ENCODE peak calls at places on chromosomes 16 and 17, in ten cellular contexts. One of them, this sample, is unnamed.

GRCh38 chr17:71975998-71976649 is 144.7 kb upstream of the SOX9 start:
- DNase-seq in activated CD8-positive, alpha-beta memory T cell treated with anti-CD3 and anti-CD28 coated beads for 1 hour: no peak
- DNase-seq in activated T-helper 1 cell treated with anti-CD3 and anti-CD28 coated beads, Interleukin-12 subunit alpha, Interleukin-12 subunit beta, Interleukin-2, Interleukin-4 antibody, amounts not matched to agents 30 ng/mL and 10 ng/mL and 1 ng/mL, durations not matched to agents 14 hours and 24 hours and 36 hours: no peak
- DNase-seq in adipocyte: peak
- DNase-seq in ovary: peak
- DNase-seq in stimulated activated CD4-positive, alpha-beta T cell treated with anti-CD3 and anti-CD28 coated beads, TNF-alpha, amount 100 ng/mL, for 48 hours: no peak
- DNase-seq in GM03348: peak
- DNase-seq in germinal center: no peak
- DNase-seq in NCI-H460: peak
- DNase-seq in T-helper 1 cell: no peak
- DNase-seq in this sample: peak

GRCh38 chr16:49366669-49367068 is 6.9 kb upstream of the C16orf78 start:
- DNase-seq in germinal center: no peak
- DNase-seq in activated T-helper 1 cell treated with anti-CD3 and anti-CD28 coated beads, Interleukin-12 subunit alpha, Interleukin-12 subunit beta, Interleukin-2, Interleukin-4 antibody, amounts not matched to agents 30 ng/mL and 10 ng/mL and 1 ng/mL, durations not matched to agents 14 hours and 24 hours and 36 hours: no peak
- DNase-seq in activated CD8-positive, alpha-beta memory T cell treated with anti-CD3 and anti-CD28 coated beads for 1 hour: no peak
- DNase-seq in ovary: no peak
- DNase-seq in GM03348: no peak
- DNase-seq in adipocyte: no peak
- DNase-seq in T-helper 1 cell: no peak
- DNase-seq in NCI-H460: no peak
- DNase-seq in stimulated activated CD4-positive, alpha-beta T cell treated with anti-CD3 and anti-CD28 coated beads, TNF-alpha, amount 100 ng/mL, for 48 hours: no peak
- DNase-seq in this sample: no peak

GRCh38 chr16:9843424-9844013 is 338.7 kb downstream of the GRIN2A start:
- DNase-seq in NCI-H460: no peak
- DNase-seq in T-helper 1 cell: no peak
- DNase-seq in germinal center: no peak
- DNase-seq in stimulated activated CD4-positive, alpha-beta T cell treated with anti-CD3 and anti-CD28 coated beads, TNF-alpha, amount 100 ng/mL, for 48 hours: no peak
- DNase-seq in GM03348: peak
- DNase-seq in activated T-helper 1 cell treated with anti-CD3 and anti-CD28 coated beads, Interleukin-12 subunit alpha, Interleukin-12 subunit beta, Interleukin-2, Interleukin-4 antibody, amounts not matched to agents 30 ng/mL and 10 ng/mL and 1 ng/mL, durations not matched to agents 14 hours and 24 hours and 36 hours: no peak
- DNase-seq in activated CD8-positive, alpha-beta memory T cell treated with anti-CD3 and anti-CD28 coated beads for 1 hour: no peak
- DNase-seq in adipocyte: no peak
- DNase-seq in ovary: no peak
- DNase-seq in this sample: no peak

GRCh38 chr16:47732806-47733150 is 271.6 kb downstream of the PHKB start:
- DNase-seq in activated T-helper 1 cell treated with anti-CD3 and anti-CD28 coated beads, Interleukin-12 subunit alpha, Interleukin-12 subunit beta, Interleukin-2, Interleukin-4 antibody, amounts not matched to agents 30 ng/mL and 10 ng/mL and 1 ng/mL, durations not matched to agents 14 hours and 24 hours and 36 hours: no peak
- DNase-seq in germinal center: no peak
- DNase-seq in ovary: no peak
- DNase-seq in adipocyte: peak
- DNase-seq in GM03348: peak
- DNase-seq in NCI-H460: no peak
- DNase-seq in T-helper 1 cell: no peak
- DNase-seq in stimulated activated CD4-positive, alpha-beta T cell treated with anti-CD3 and anti-CD28 coated beads, TNF-alpha, amount 100 ng/mL, for 48 hours: no peak
- DNase-seq in activated CD8-positive, alpha-beta memory T cell treated with anti-CD3 and anti-CD28 coated beads for 1 hour: no peak
- DNase-seq in this sample: peak

GRCh38 chr17:55817273-55817709 is 66.4 kb downstream of the PCTP start:
- DNase-seq in activated T-helper 1 cell treated with anti-CD3 and anti-CD28 coated beads, Interleukin-12 subunit alpha, Interleukin-12 subunit beta, Interleukin-2, Interleukin-4 antibody, amounts not matched to agents 30 ng/mL and 10 ng/mL and 1 ng/mL, durations not matched to agents 14 hours and 24 hours and 36 hours: no peak
- DNase-seq in stimulated activated CD4-positive, alpha-beta T cell treated with anti-CD3 and anti-CD28 coated beads, TNF-alpha, amount 100 ng/mL, for 48 hours: no peak
- DNase-seq in germinal center: no peak
- DNase-seq in GM03348: no peak
- DNase-seq in ovary: no peak
- DNase-seq in T-helper 1 cell: no peak
- DNase-seq in adipocyte: no peak
- DNase-seq in NCI-H460: no peak
- DNase-seq in activated CD8-positive, alpha-beta memory T cell treated with anti-CD3 and anti-CD28 coated beads for 1 hour: no peak
- DNase-seq in this sample: no peak

GRCh38 chr16:3938843-3939624 is 58.5 kb upstream of the CREBBP start:
- DNase-seq in activated CD8-positive, alpha-beta memory T cell treated with anti-CD3 and anti-CD28 coated beads for 1 hour: peak
- DNase-seq in T-helper 1 cell: peak
- DNase-seq in ovary: peak
- DNase-seq in germinal center: peak
- DNase-seq in activated T-helper 1 cell treated with anti-CD3 and anti-CD28 coated beads, Interleukin-12 subunit alpha, Interleukin-12 subunit beta, Interleukin-2, Interleukin-4 antibody, amounts not matched to agents 30 ng/mL and 10 ng/mL and 1 ng/mL, durations not matched to agents 14 hours and 24 hours and 36 hours: peak
- DNase-seq in NCI-H460: no peak
- DNase-seq in stimulated activated CD4-positive, alpha-beta T cell treated with anti-CD3 and anti-CD28 coated beads, TNF-alpha, amount 100 ng/mL, for 48 hours: peak
- DNase-seq in adipocyte: peak
- DNase-seq in GM03348: peak
- DNase-seq in this sample: peak

GRCh38 chr16:55471448-55472097 is 7.4 kb upstream of the MMP2 start:
- DNase-seq in NCI-H460: no peak
- DNase-seq in activated T-helper 1 cell treated with anti-CD3 and anti-CD28 coated beads, Interleukin-12 subunit alpha, Interleukin-12 subunit beta, Interleukin-2, Interleukin-4 antibody, amounts not matched to agents 30 ng/mL and 10 ng/mL and 1 ng/mL, durations not matched to agents 14 hours and 24 hours and 36 hours: no peak
- DNase-seq in activated CD8-positive, alpha-beta memory T cell treated with anti-CD3 and anti-CD28 coated beads for 1 hour: no peak
- DNase-seq in GM03348: peak
- DNase-seq in T-helper 1 cell: no peak
- DNase-seq in ovary: no peak
- DNase-seq in stimulated activated CD4-positive, alpha-beta T cell treated with anti-CD3 and anti-CD28 coated beads, TNF-alpha, amount 100 ng/mL, for 48 hours: no peak
- DNase-seq in adipocyte: peak
- DNase-seq in germinal center: no peak
- DNase-seq in this sample: peak

GRCh38 chr17:66805567-66805966 is 29.4 kb upstream of the CACNG5 start:
- DNase-seq in stimulated activated CD4-positive, alpha-beta T cell treated with anti-CD3 and anti-CD28 coated beads, TNF-alpha, amount 100 ng/mL, for 48 hours: no peak
- DNase-seq in T-helper 1 cell: no peak
- DNase-seq in adipocyte: no peak
- DNase-seq in activated T-helper 1 cell treated with anti-CD3 and anti-CD28 coated beads, Interleukin-12 subunit alpha, Interleukin-12 subunit beta, Interleukin-2, Interleukin-4 antibody, amounts not matched to agents 30 ng/mL and 10 ng/mL and 1 ng/mL, durations not matched to agents 14 hours and 24 hours and 36 hours: no peak
- DNase-seq in GM03348: no peak
- DNase-seq in NCI-H460: no peak
- DNase-seq in activated CD8-positive, alpha-beta memory T cell treated with anti-CD3 and anti-CD28 coated beads for 1 hour: no peak
- DNase-seq in ovary: no peak
- DNase-seq in germinal center: no peak
- DNase-seq in this sample: no peak

GRCh38 chr17:16924701-16925440 is 47.0 kb downstream of the TNFRSF13B start:
- DNase-seq in activated CD8-positive, alpha-beta memory T cell treated with anti-CD3 and anti-CD28 coated beads for 1 hour: no peak
- DNase-seq in ovary: no peak
- DNase-seq in stimulated activated CD4-positive, alpha-beta T cell treated with anti-CD3 and anti-CD28 coated beads, TNF-alpha, amount 100 ng/mL, for 48 hours: no peak
- DNase-seq in adipocyte: no peak
- DNase-seq in activated T-helper 1 cell treated with anti-CD3 and anti-CD28 coated beads, Interleukin-12 subunit alpha, Interleukin-12 subunit beta, Interleukin-2, Interleukin-4 antibody, amounts not matched to agents 30 ng/mL and 10 ng/mL and 1 ng/mL, durations not matched to agents 14 hours and 24 hours and 36 hours: no peak
- DNase-seq in germinal center: no peak
- DNase-seq in T-helper 1 cell: no peak
- DNase-seq in NCI-H460: no peak
- DNase-seq in GM03348: no peak
- DNase-seq in this sample: no peak

GRCh38 chr17:68301438-68301959 is 10.2 kb downstream of the ARSG start:
- DNase-seq in adipocyte: no peak
- DNase-seq in activated T-helper 1 cell treated with anti-CD3 and anti-CD28 coated beads, Interleukin-12 subunit alpha, Interleukin-12 subunit beta, Interleukin-2, Interleukin-4 antibody, amounts not matched to agents 30 ng/mL and 10 ng/mL and 1 ng/mL, durations not matched to agents 14 hours and 24 hours and 36 hours: no peak
- DNase-seq in germinal center: no peak
- DNase-seq in T-helper 1 cell: no peak
- DNase-seq in activated CD8-positive, alpha-beta memory T cell treated with anti-CD3 and anti-CD28 coated beads for 1 hour: no peak
- DNase-seq in ovary: no peak
- DNase-seq in stimulated activated CD4-positive, alpha-beta T cell treated with anti-CD3 and anti-CD28 coated beads, TNF-alpha, amount 100 ng/mL, for 48 hours: no peak
- DNase-seq in NCI-H460: no peak
- DNase-seq in GM03348: no peak
- DNase-seq in this sample: no peak

GRCh38 chr16:11407047-11407982 is 62.1 kb downstream of the RMI2 start:
- DNase-seq in NCI-H460: peak
- DNase-seq in stimulated activated CD4-positive, alpha-beta T cell treated with anti-CD3 and anti-CD28 coated beads, TNF-alpha, amount 100 ng/mL, for 48 hours: peak
- DNase-seq in GM03348: peak
- DNase-seq in adipocyte: peak
- DNase-seq in ovary: peak
- DNase-seq in T-helper 1 cell: no peak
- DNase-seq in germinal center: peak
- DNase-seq in activated CD8-positive, alpha-beta memory T cell treated with anti-CD3 and anti-CD28 coated beads for 1 hour: peak
- DNase-seq in activated T-helper 1 cell treated with anti-CD3 and anti-CD28 coated beads, Interleukin-12 subunit alpha, Interleukin-12 subunit beta, Interleukin-2, Interleukin-4 antibody, amounts not matched to agents 30 ng/mL and 10 ng/mL and 1 ng/mL, durations not matched to agents 14 hours and 24 hours and 36 hours: peak
- DNase-seq in this sample: peak

GRCh38 chr17:67435122-67435521 is 58.0 kb downstream of the PITPNC1 start:
- DNase-seq in activated CD8-positive, alpha-beta memory T cell treated with anti-CD3 and anti-CD28 coated beads for 1 hour: peak
- DNase-seq in GM03348: no peak
- DNase-seq in adipocyte: no peak
- DNase-seq in T-helper 1 cell: no peak
- DNase-seq in stimulated activated CD4-positive, alpha-beta T cell treated with anti-CD3 and anti-CD28 coated beads, TNF-alpha, amount 100 ng/mL, for 48 hours: no peak
- DNase-seq in activated T-helper 1 cell treated with anti-CD3 and anti-CD28 coated beads, Interleukin-12 subunit alpha, Interleukin-12 subunit beta, Interleukin-2, Interleukin-4 antibody, amounts not matched to agents 30 ng/mL and 10 ng/mL and 1 ng/mL, durations not matched to agents 14 hours and 24 hours and 36 hours: peak
- DNase-seq in NCI-H460: no peak
- DNase-seq in ovary: no peak
- DNase-seq in germinal center: no peak
- DNase-seq in this sample: no peak

GRCh38 chr16:28309811-28310311 is 17.5 kb downstream of the SBK1 start:
- DNase-seq in NCI-H460: no peak
- DNase-seq in ovary: no peak
- DNase-seq in activated T-helper 1 cell treated with anti-CD3 and anti-CD28 coated beads, Interleukin-12 subunit alpha, Interleukin-12 subunit beta, Interleukin-2, Interleukin-4 antibody, amounts not matched to agents 30 ng/mL and 10 ng/mL and 1 ng/mL, durations not matched to agents 14 hours and 24 hours and 36 hours: peak
- DNase-seq in GM03348: no peak
- DNase-seq in germinal center: no peak
- DNase-seq in adipocyte: no peak
- DNase-seq in T-helper 1 cell: peak
- DNase-seq in stimulated activated CD4-positive, alpha-beta T cell treated with anti-CD3 and anti-CD28 coated beads, TNF-alpha, amount 100 ng/mL, for 48 hours: peak
- DNase-seq in activated CD8-positive, alpha-beta memory T cell treated with anti-CD3 and anti-CD28 coated beads for 1 hour: peak
- DNase-seq in this sample: no peak

GRCh38 chr17:17448723-17449122 is 28.1 kb upstream of the MED9 start:
- DNase-seq in stimulated activated CD4-positive, alpha-beta T cell treated with anti-CD3 and anti-CD28 coated beads, TNF-alpha, amount 100 ng/mL, for 48 hours: no peak
- DNase-seq in germinal center: no peak
- DNase-seq in NCI-H460: no peak
- DNase-seq in adipocyte: no peak
- DNase-seq in activated CD8-positive, alpha-beta memory T cell treated with anti-CD3 and anti-CD28 coated beads for 1 hour: no peak
- DNase-seq in GM03348: no peak
- DNase-seq in activated T-helper 1 cell treated with anti-CD3 and anti-CD28 coated beads, Interleukin-12 subunit alpha, Interleukin-12 subunit beta, Interleukin-2, Interleukin-4 antibody, amounts not matched to agents 30 ng/mL and 10 ng/mL and 1 ng/mL, durations not matched to agents 14 hours and 24 hours and 36 hours: no peak
- DNase-seq in T-helper 1 cell: no peak
- DNase-seq in ovary: no peak
- DNase-seq in this sample: no peak

GRCh38 chr16:57530531-57531252 is 5.7 kb downstream of the CCDC102A start:
- DNase-seq in T-helper 1 cell: no peak
- DNase-seq in activated CD8-positive, alpha-beta memory T cell treated with anti-CD3 and anti-CD28 coated beads for 1 hour: no peak
- DNase-seq in stimulated activated CD4-positive, alpha-beta T cell treated with anti-CD3 and anti-CD28 coated beads, TNF-alpha, amount 100 ng/mL, for 48 hours: no peak
- DNase-seq in activated T-helper 1 cell treated with anti-CD3 and anti-CD28 coated beads, Interleukin-12 subunit alpha, Interleukin-12 subunit beta, Interleukin-2, Interleukin-4 antibody, amounts not matched to agents 30 ng/mL and 10 ng/mL and 1 ng/mL, durations not matched to agents 14 hours and 24 hours and 36 hours: no peak
- DNase-seq in GM03348: no peak
- DNase-seq in germinal center: no peak
- DNase-seq in adipocyte: no peak
- DNase-seq in ovary: peak
- DNase-seq in NCI-H460: no peak
- DNase-seq in this sample: no peak

GRCh38 chr17:74339537-74340195 is 13.6 kb downstream of the KIF19 start:
- DNase-seq in activated CD8-positive, alpha-beta memory T cell treated with anti-CD3 and anti-CD28 coated beads for 1 hour: no peak
- DNase-seq in T-helper 1 cell: no peak
- DNase-seq in GM03348: no peak
- DNase-seq in NCI-H460: no peak
- DNase-seq in stimulated activated CD4-positive, alpha-beta T cell treated with anti-CD3 and anti-CD28 coated beads, TNF-alpha, amount 100 ng/mL, for 48 hours: no peak
- DNase-seq in ovary: no peak
- DNase-seq in germinal center: no peak
- DNase-seq in activated T-helper 1 cell treated with anti-CD3 and anti-CD28 coated beads, Interleukin-12 subunit alpha, Interleukin-12 subunit beta, Interleukin-2, Interleukin-4 antibody, amounts not matched to agents 30 ng/mL and 10 ng/mL and 1 ng/mL, durations not matched to agents 14 hours and 24 hours and 36 hours: no peak
- DNase-seq in adipocyte: no peak
- DNase-seq in this sample: no peak

GRCh38 chr16:88542231-88542630 is 28.0 kb upstream of the ZC3H18 start:
- DNase-seq in activated T-helper 1 cell treated with anti-CD3 and anti-CD28 coated beads, Interleukin-12 subunit alpha, Interleukin-12 subunit beta, Interleukin-2, Interleukin-4 antibody, amounts not matched to agents 30 ng/mL and 10 ng/mL and 1 ng/mL, durations not matched to agents 14 hours and 24 hours and 36 hours: no peak
- DNase-seq in adipocyte: no peak
- DNase-seq in T-helper 1 cell: no peak
- DNase-seq in ovary: no peak
- DNase-seq in activated CD8-positive, alpha-beta memory T cell treated with anti-CD3 and anti-CD28 coated beads for 1 hour: no peak
- DNase-seq in NCI-H460: no peak
- DNase-seq in GM03348: no peak
- DNase-seq in stimulated activated CD4-positive, alpha-beta T cell treated with anti-CD3 and anti-CD28 coated beads, TNF-alpha, amount 100 ng/mL, for 48 hours: no peak
- DNase-seq in germinal center: no peak
- DNase-seq in this sample: no peak

GRCh38 chr17:69327060-69327831 is at the start of gene ABCA5:
- DNase-seq in germinal center: peak
- DNase-seq in NCI-H460: peak
- DNase-seq in T-helper 1 cell: peak
- DNase-seq in GM03348: peak
- DNase-seq in ovary: peak
- DNase-seq in adipocyte: peak
- DNase-seq in activated CD8-positive, alpha-beta memory T cell treated with anti-CD3 and anti-CD28 coated beads for 1 hour: peak
- DNase-seq in activated T-helper 1 cell treated with anti-CD3 and anti-CD28 coated beads, Interleukin-12 subunit alpha, Interleukin-12 subunit beta, Interleukin-2, Interleukin-4 antibody, amounts not matched to agents 30 ng/mL and 10 ng/mL and 1 ng/mL, durations not matched to agents 14 hours and 24 hours and 36 hours: peak
- DNase-seq in stimulated activated CD4-positive, alpha-beta T cell treated with anti-CD3 and anti-CD28 coated beads, TNF-alpha, amount 100 ng/mL, for 48 hours: peak
- DNase-seq in this sample: peak

GRCh38 chr17:40451420-40451819 is 8.2 kb downstream of the IGFBP4 start:
- DNase-seq in ovary: peak
- DNase-seq in stimulated activated CD4-positive, alpha-beta T cell treated with anti-CD3 and anti-CD28 coated beads, TNF-alpha, amount 100 ng/mL, for 48 hours: no peak
- DNase-seq in germinal center: no peak
- DNase-seq in activated CD8-positive, alpha-beta memory T cell treated with anti-CD3 and anti-CD28 coated beads for 1 hour: no peak
- DNase-seq in NCI-H460: no peak
- DNase-seq in T-helper 1 cell: no peak
- DNase-seq in adipocyte: peak
- DNase-seq in activated T-helper 1 cell treated with anti-CD3 and anti-CD28 coated beads, Interleukin-12 subunit alpha, Interleukin-12 subunit beta, Interleukin-2, Interleukin-4 antibody, amounts not matched to agents 30 ng/mL and 10 ng/mL and 1 ng/mL, durations not matched to agents 14 hours and 24 hours and 36 hours: no peak
- DNase-seq in GM03348: peak
- DNase-seq in this sample: no peak

GRCh38 chr16:86576591-86577313 is 1.6 kb upstream of the FOXL1 start:
- DNase-seq in ovary: no peak
- DNase-seq in stimulated activated CD4-positive, alpha-beta T cell treated with anti-CD3 and anti-CD28 coated beads, TNF-alpha, amount 100 ng/mL, for 48 hours: no peak
- DNase-seq in NCI-H460: no peak
- DNase-seq in germinal center: no peak
- DNase-seq in activated CD8-positive, alpha-beta memory T cell treated with anti-CD3 and anti-CD28 coated beads for 1 hour: no peak
- DNase-seq in activated T-helper 1 cell treated with anti-CD3 and anti-CD28 coated beads, Interleukin-12 subunit alpha, Interleukin-12 subunit beta, Interleukin-2, Interleukin-4 antibody, amounts not matched to agents 30 ng/mL and 10 ng/mL and 1 ng/mL, durations not matched to agents 14 hours and 24 hours and 36 hours: no peak
- DNase-seq in T-helper 1 cell: no peak
- DNase-seq in GM03348: no peak
- DNase-seq in adipocyte: no peak
- DNase-seq in this sample: no peak

GRCh38 chr17:27290916-27291598 is 2.9 kb upstream of the WSB1 start:
- DNase-seq in activated CD8-positive, alpha-beta memory T cell treated with anti-CD3 and anti-CD28 coated beads for 1 hour: no peak
- DNase-seq in ovary: no peak
- DNase-seq in germinal center: no peak
- DNase-seq in stimulated activated CD4-positive, alpha-beta T cell treated with anti-CD3 and anti-CD28 coated beads, TNF-alpha, amount 100 ng/mL, for 48 hours: no peak
- DNase-seq in adipocyte: no peak
- DNase-seq in T-helper 1 cell: no peak
- DNase-seq in NCI-H460: no peak
- DNase-seq in GM03348: no peak
- DNase-seq in activated T-helper 1 cell treated with anti-CD3 and anti-CD28 coated beads, Interleukin-12 subunit alpha, Interleukin-12 subunit beta, Interleukin-2, Interleukin-4 antibody, amounts not matched to agents 30 ng/mL and 10 ng/mL and 1 ng/mL, durations not matched to agents 14 hours and 24 hours and 36 hours: no peak
- DNase-seq in this sample: no peak

GRCh38 chr17:8611135-8611534 is 19.4 kb downstream of the MYH10 start:
- DNase-seq in ovary: no peak
- DNase-seq in activated CD8-positive, alpha-beta memory T cell treated with anti-CD3 and anti-CD28 coated beads for 1 hour: no peak
- DNase-seq in T-helper 1 cell: no peak
- DNase-seq in NCI-H460: no peak
- DNase-seq in adipocyte: peak
- DNase-seq in activated T-helper 1 cell treated with anti-CD3 and anti-CD28 coated beads, Interleukin-12 subunit alpha, Interleukin-12 subunit beta, Interleukin-2, Interleukin-4 antibody, amounts not matched to agents 30 ng/mL and 10 ng/mL and 1 ng/mL, durations not matched to agents 14 hours and 24 hours and 36 hours: no peak
- DNase-seq in germinal center: no peak
- DNase-seq in stimulated activated CD4-positive, alpha-beta T cell treated with anti-CD3 and anti-CD28 coated beads, TNF-alpha, amount 100 ng/mL, for 48 hours: no peak
- DNase-seq in GM03348: peak
- DNase-seq in this sample: peak

GRCh38 chr16:67294171-67294757 is 14.9 kb downstream of the PLEKHG4 start:
- DNase-seq in activated T-helper 1 cell treated with anti-CD3 and anti-CD28 coated beads, Interleukin-12 subunit alpha, Interleukin-12 subunit beta, Interleukin-2, Interleukin-4 antibody, amounts not matched to agents 30 ng/mL and 10 ng/mL and 1 ng/mL, durations not matched to agents 14 hours and 24 hours and 36 hours: no peak
- DNase-seq in adipocyte: no peak
- DNase-seq in GM03348: no peak
- DNase-seq in activated CD8-positive, alpha-beta memory T cell treated with anti-CD3 and anti-CD28 coated beads for 1 hour: no peak
- DNase-seq in NCI-H460: no peak
- DNase-seq in germinal center: no peak
- DNase-seq in ovary: no peak
- DNase-seq in stimulated activated CD4-positive, alpha-beta T cell treated with anti-CD3 and anti-CD28 coated beads, TNF-alpha, amount 100 ng/mL, for 48 hours: no peak
- DNase-seq in T-helper 1 cell: no peak
- DNase-seq in this sample: no peak

GRCh38 chr17:13544292-13544691 is 57.4 kb downstream of the HS3ST3A1 start:
- DNase-seq in activated T-helper 1 cell treated with anti-CD3 and anti-CD28 coated beads, Interleukin-12 subunit alpha, Interleukin-12 subunit beta, Interleukin-2, Interleukin-4 antibody, amounts not matched to agents 30 ng/mL and 10 ng/mL and 1 ng/mL, durations not matched to agents 14 hours and 24 hours and 36 hours: no peak
- DNase-seq in GM03348: peak
- DNase-seq in T-helper 1 cell: no peak
- DNase-seq in ovary: peak
- DNase-seq in germinal center: no peak
- DNase-seq in stimulated activated CD4-positive, alpha-beta T cell treated with anti-CD3 and anti-CD28 coated beads, TNF-alpha, amount 100 ng/mL, for 48 hours: no peak
- DNase-seq in activated CD8-positive, alpha-beta memory T cell treated with anti-CD3 and anti-CD28 coated beads for 1 hour: no peak
- DNase-seq in NCI-H460: no peak
- DNase-seq in adipocyte: peak
- DNase-seq in this sample: peak

GRCh38 chr17:40348136-40348504 is 16.4 kb downstream of the GJD3 start:
- DNase-seq in germinal center: no peak
- DNase-seq in activated T-helper 1 cell treated with anti-CD3 and anti-CD28 coated beads, Interleukin-12 subunit alpha, Interleukin-12 subunit beta, Interleukin-2, Interleukin-4 antibody, amounts not matched to agents 30 ng/mL and 10 ng/mL and 1 ng/mL, durations not matched to agents 14 hours and 24 hours and 36 hours: no peak
- DNase-seq in adipocyte: no peak
- DNase-seq in GM03348: no peak
- DNase-seq in activated CD8-positive, alpha-beta memory T cell treated with anti-CD3 and anti-CD28 coated beads for 1 hour: no peak
- DNase-seq in ovary: no peak
- DNase-seq in NCI-H460: no peak
- DNase-seq in stimulated activated CD4-positive, alpha-beta T cell treated with anti-CD3 and anti-CD28 coated beads, TNF-alpha, amount 100 ng/mL, for 48 hours: no peak
- DNase-seq in T-helper 1 cell: no peak
- DNase-seq in this sample: no peak

This sample was measured in foreskin melanocyte.